ENCODE peak calls at places on chromosomes 13 and 19, in eight cellular contexts. P, S, E, T, O, Z, U and F are unnamed samples.

GRCh38 chr19:54469496-54469934 is 3.6 kb downstream of the CDC42EP5 start:
- DNase-seq in P (peak), S (peak), E (no peak), T (peak), O (no peak), Z (peak), U (no peak), F (no peak)

GRCh38 chr13:44045179-44045562 is 165.5 kb downstream of the LACC1 start:
- DNase-seq in P (no peak), S (no peak), E (no peak), T (no peak), O (no peak), Z (no peak), U (no peak), F (no peak)

GRCh38 chr19:42389899-42390298 is at the start of gene CNFN:
- DNase-seq in P (no peak), S (no peak), E (no peak), T (no peak), O (no peak), Z (no peak), U (no peak), F (no peak)

GRCh38 chr13:30872685-30873443 is 33.2 kb upstream of the MEDAG start:
- DNase-seq in P (peak), S (peak), E (no peak), T (peak), O (no peak), Z (no peak), U (peak), F (peak)

GRCh38 chr13:51797664-51798488 is 6.1 kb downstream of the DHRS12 start:
- DNase-seq in P (peak), S (no peak), E (peak), T (no peak), O (peak), Z (no peak), U (peak), F (no peak)

GRCh38 chr13:103469771-103470170 is 403.6 kb upstream of the SLC10A2 start:
- DNase-seq in P (no peak), S (no peak), E (no peak), T (no peak), O (no peak), Z (no peak), U (no peak), F (no peak)

GRCh38 chr19:1783874-1784273 is 28.2 kb downstream of the ATP8B3 start:
- DNase-seq in P (no peak), S (no peak), E (no peak), T (no peak), O (no peak), Z (no peak), U (no peak), F (no peak)

GRCh38 chr19:10043286-10043927 is 30.1 kb downstream of the RDH8 start:
- DNase-seq in P (no peak), S (no peak), E (no peak), T (no peak), O (no peak), Z (no peak), U (peak), F (no peak)

GRCh38 chr13:62879071-62879470 is 1463.4 kb upstream of the PCDH20 start:
- DNase-seq in P (no peak), S (no peak), E (no peak), T (no peak), O (no peak), Z (no peak), U (no peak), F (no peak)

DNA sequence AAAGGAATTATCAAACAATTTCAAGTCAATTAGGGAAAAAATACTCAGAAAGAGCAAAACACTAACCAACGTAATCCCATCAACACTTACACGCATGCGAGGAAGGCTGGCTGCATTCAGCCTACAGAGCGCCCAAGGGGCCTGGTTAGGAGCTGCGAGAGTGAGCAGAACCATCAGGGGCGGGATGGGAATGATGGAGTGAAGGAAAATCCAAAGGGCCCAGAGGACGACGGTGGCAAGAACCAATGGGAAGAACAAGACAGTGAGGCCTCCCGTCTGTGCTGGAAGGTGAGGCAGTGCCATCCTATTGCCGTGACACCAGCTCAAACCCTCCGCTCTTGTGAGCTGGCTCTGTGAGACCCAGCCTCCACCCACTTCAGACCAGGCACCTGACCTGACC is 253.0 kb downstream of the IRS2 start:
- DNase-seq in P (no peak), S (no peak), E (no peak), T (no peak), O (no peak), Z (no peak), U (no peak), F (no peak)
- H3K27ac ChIP-seq in P (no peak), S (no peak), E (no peak), T (no peak), O (no peak), Z (no peak), U (no peak), F (no peak)

GRCh38 chr19:47507031-47507430 is 7.8 kb downstream of the NAPA start:
- DNase-seq in P (no peak), S (peak), E (no peak), T (peak), O (no peak), Z (peak), U (no peak), F (no peak)

GRCh38 chr19:47508721-47509120 is 6.1 kb downstream of the NAPA start:
- DNase-seq in P (no peak), S (no peak), E (no peak), T (no peak), O (no peak), Z (no peak), U (no peak), F (no peak)

GRCh38 chr19:47507924-47508553 is 6.8 kb downstream of the NAPA start:
- DNase-seq in P (peak), S (no peak), E (no peak), T (no peak), O (no peak), Z (no peak), U (no peak), F (no peak)

GRCh38 chr19:47505506-47505905 is 9.4 kb downstream of the NAPA start:
- DNase-seq in P (no peak), S (peak), E (no peak), T (no peak), O (no peak), Z (no peak), U (no peak), F (no peak)

GRCh38 chr19:47506459-47506858 is 8.4 kb downstream of the NAPA start:
- DNase-seq in P (no peak), S (peak), E (no peak), T (no peak), O (no peak), Z (no peak), U (no peak), F (no peak)
- H3K27ac ChIP-seq in P (no peak), S (peak), E (no peak), T (peak), O (no peak), Z (peak), U (no peak), F (peak)

DNA sequence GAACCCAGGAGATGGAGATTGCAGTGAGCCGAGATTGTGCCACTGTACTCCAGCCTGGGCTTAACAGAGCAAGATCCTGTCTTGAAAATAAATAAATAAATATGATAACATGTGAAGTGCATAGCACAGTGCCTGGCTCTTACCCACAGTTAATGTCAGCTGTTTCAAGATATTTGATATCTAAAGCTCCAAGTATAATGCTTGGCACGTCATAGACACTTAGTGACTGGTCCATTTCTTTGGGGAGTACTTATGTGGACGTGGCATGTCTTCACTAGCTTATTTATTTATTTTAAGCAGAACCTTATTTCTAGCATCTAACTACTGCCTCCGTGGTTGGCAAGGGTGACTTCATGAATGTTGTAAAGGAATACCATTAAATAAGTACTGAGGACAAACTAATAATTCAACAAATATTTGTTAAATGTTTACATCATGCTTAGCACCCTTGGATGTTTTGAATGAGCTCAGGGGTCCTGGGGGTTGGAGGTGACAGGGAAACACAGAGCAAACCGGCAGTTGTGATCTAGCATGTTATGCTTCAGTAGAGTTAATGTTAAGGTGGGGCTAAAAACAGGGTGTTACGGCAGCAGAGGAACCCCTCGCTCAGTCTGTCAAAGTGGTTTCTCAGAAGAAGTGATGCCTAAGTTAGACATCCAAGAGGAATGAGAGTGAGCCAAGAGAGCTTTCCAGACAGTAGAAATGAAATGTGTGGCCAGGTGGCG is 18.9 kb downstream of the GARRE1 start:
- DNase-seq in P (no peak), S (no peak), E (no peak), T (no peak), O (no peak), Z (no peak), U (no peak), F (no peak)
- H3K27ac ChIP-seq in P (no peak), S (peak), E (no peak), T (no peak), O (no peak), Z (no peak), U (no peak), F (no peak)

DNA sequence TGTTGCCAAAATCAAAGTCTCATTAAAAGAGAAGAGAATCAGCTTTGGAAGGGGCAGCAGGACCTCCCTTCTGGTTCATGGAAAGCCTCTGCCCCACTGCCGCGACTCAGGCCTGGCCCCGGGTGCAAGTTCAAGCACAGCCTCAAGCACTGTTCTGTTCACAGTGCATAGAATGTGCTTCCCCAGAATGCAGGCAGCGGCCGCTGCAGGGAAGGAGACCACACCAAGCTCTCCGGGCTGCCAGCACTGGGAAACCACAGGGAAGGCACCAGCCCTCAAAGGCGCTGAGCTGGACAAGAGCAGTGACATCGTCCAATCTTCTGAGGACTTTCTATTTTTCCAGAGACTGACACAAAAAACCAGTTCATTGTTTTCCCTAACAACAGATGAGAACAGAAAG is 55.5 kb downstream of the CRYL1 start:
- DNase-seq in P (no peak), S (no peak), E (no peak), T (no peak), O (no peak), Z (no peak), U (no peak), F (no peak)
- H3K27ac ChIP-seq in P (no peak), S (no peak), E (no peak), T (no peak), O (no peak), Z (no peak), U (no peak), F (no peak)

GRCh38 chr19:4909897-4910593 is 744 bp downstream of the UHRF1 start:
- DNase-seq in P (peak), S (peak), E (peak), T (peak), O (peak), Z (peak), U (peak), F (peak)
- H3K27ac ChIP-seq in P (peak), S (no peak), E (peak), T (no peak), O (peak), Z (no peak), U (peak), F (peak)

GRCh38 chr13:72121466-72121865 is 254.5 kb upstream of the DACH1 start:
- DNase-seq in P (no peak), S (no peak), E (no peak), T (no peak), O (no peak), Z (no peak), U (no peak), F (no peak)
- H3K27ac ChIP-seq in P (no peak), S (no peak), E (no peak), T (no peak), O (no peak), Z (no peak), U (no peak), F (no peak)

GRCh38 chr19:51799311-51799997 is 4.5 kb downstream of the FPR3 start:
- DNase-seq in P (no peak), S (peak), E (peak), T (peak), O (no peak), Z (peak), U (peak), F (no peak)
- H3K27ac ChIP-seq in P (no peak), S (peak), E (no peak), T (peak), O (no peak), Z (peak), U (no peak), F (no peak)

GRCh38 chr19:29530549-29531457 is 5.0 kb downstream of the VSTM2B start:
- DNase-seq in P (peak), S (no peak), E (no peak), T (no peak), O (no peak), Z (no peak), U (no peak), F (no peak)

GRCh38 chr19:29528350-29528945 is 2.7 kb downstream of the VSTM2B start:
- DNase-seq in P (peak), S (peak), E (peak), T (peak), O (peak), Z (peak), U (peak), F (peak)

GRCh38 chr19:29529646-29530548 is 4.1 kb downstream of the VSTM2B start:
- DNase-seq in P (peak), S (no peak), E (no peak), T (no peak), O (no peak), Z (no peak), U (no peak), F (no peak)

GRCh38 chr19:29527500-29528328 is 1.9 kb downstream of the VSTM2B start:
- DNase-seq in P (no peak), S (peak), E (no peak), T (no peak), O (no peak), Z (no peak), U (no peak), F (no peak)

GRCh38 chr19:29528946-29529645 is 3.3 kb downstream of the VSTM2B start:
- DNase-seq in P (peak), S (peak), E (no peak), T (no peak), O (no peak), Z (no peak), U (peak), F (no peak)
- H3K27ac ChIP-seq in P (no peak), S (no peak), E (no peak), T (no peak), O (no peak), Z (no peak), U (no peak), F (no peak)